ENCODE peak calls at places on chromosomes 1 and 21, in four cellular contexts. T, R, E and G are unnamed samples.

GRCh38 chr1:16498573-16499359 is 15.3 kb downstream of the RNU1-1 start:
- DNase-seq in E (peak; percentile 79), R (peak; percentile 98), T (peak; percentile 95), G (peak; percentile 91)

GRCh38 chr1:153763365-153764225 is 11.6 kb upstream of the SLC27A3 start:
- DNase-seq in T (no peak), R (no peak), E (no peak), G (no peak)

GRCh38 chr1:63693956-63694607 is 79.7 kb upstream of the ROR1 start:
- DNase-seq in E (no peak), R (no peak), T (no peak), G (no peak)

GRCh38 chr1:173502104-173502503 is 25.0 kb downstream of the PRDX6 start:
- DNase-seq in R (no peak), E (peak; percentile 19), T (no peak), G (no peak)

GRCh38 chr21:42818328-42818749 is 61.0 kb downstream of the WDR4 start:
- DNase-seq in T (peak; percentile 69), R (peak; percentile 71), E (peak; percentile 52), G (no peak)

GRCh38 chr1:6260433-6260934 is 414 bp downstream of the GPR153 start:
- DNase-seq in E (no peak), R (peak; percentile 61), T (no peak), G (peak; percentile 42)

GRCh38 chr1:160459056-160459455 is 58.7 kb downstream of the VANGL2 start:
- DNase-seq in E (no peak), T (no peak), R (no peak), G (no peak)

GRCh38 chr1:219085082-219085481 is 88.6 kb upstream of the LYPLAL1 start:
- DNase-seq in E (no peak), R (no peak), T (no peak), G (no peak)

GRCh38 chr1:82542141-82542540 is 741.4 kb downstream of the ADGRL2 start:
- DNase-seq in T (no peak), R (no peak), E (no peak), G (no peak)

GRCh38 chr1:184770176-184770575 is 15.5 kb upstream of the EDEM3 start:
- DNase-seq in T (no peak), R (no peak), E (no peak), G (no peak)

GRCh38 chr1:5748286-5749225 is 243.7 kb downstream of the NPHP4 start:
- DNase-seq in E (no peak), R (no peak), T (no peak), G (no peak)

GRCh38 chr1:117919376-117919775 is 10.0 kb downstream of the GDAP2 start:
- DNase-seq in T (no peak), E (no peak), R (no peak), G (no peak)

GRCh38 chr1:208045410-208046252 is 134.7 kb upstream of the CD34 start:
- DNase-seq in R (no peak), E (no peak), T (no peak), G (no peak)

GRCh38 chr21:42189860-42190491 is 29.0 kb upstream of the ABCG1 start:
- DNase-seq in R (no peak), E (no peak), T (no peak), G (no peak)

GRCh38 chr1:204891860-204892259 is 21.2 kb downstream of the NFASC start:
- DNase-seq in R (no peak), T (no peak), E (no peak), G (no peak)

GRCh38 chr1:238485906-238486219 is 595.1 kb upstream of the ZP4 start:
- DNase-seq in E (no peak), R (no peak), T (peak; percentile 35), G (no peak)

GRCh38 chr1:233240839-233241682 is 54.5 kb downstream of the PCNX2 start:
- DNase-seq in E (peak; percentile 8), T (peak; percentile 38), R (peak; percentile 51), G (peak; percentile 80)

GRCh38 chr1:61095127-61095812 is 12.9 kb downstream of the NFIA start:
- DNase-seq in R (no peak), E (no peak), T (no peak), G (no peak)

GRCh38 chr1:41353744-41354143 is 7.5 kb upstream of the FOXO6 start:
- DNase-seq in E (no peak), R (no peak), T (no peak), G (no peak)

GRCh38 chr1:37989381-37989930 is 366 bp downstream of the SF3A3 start:
- DNase-seq in T (no peak), E (no peak), R (peak; percentile 67), G (no peak)

GRCh38 chr1:156073740-156074139 is 8.5 kb downstream of the MEX3A start:
- DNase-seq in T (peak; percentile 80), E (no peak), R (no peak), G (no peak)

GRCh38 chr1:172380441-172381244 is 39.8 kb upstream of the C1orf105 start:
- DNase-seq in R (no peak), E (no peak), T (no peak), G (no peak)

GRCh38 chr1:56461158-56462127 is 117.9 kb downstream of the PLPP3 start:
- DNase-seq in R (peak; percentile 16), T (peak; percentile 16), E (peak; percentile 95), G (peak; percentile 45)

GRCh38 chr21:34513109-34513675 is 1.2 kb upstream of the KCNE1 start:
- DNase-seq in T (no peak), R (no peak), E (no peak), G (no peak)

GRCh38 chr1:233025156-233025555 is 74.7 kb downstream of the NTPCR start:
- DNase-seq in R (peak; percentile 39), E (peak; percentile 18), T (peak; percentile 71), G (peak; percentile 55)

GRCh38 chr21:43749686-43750262 is 26.3 kb downstream of the CSTB start:
- DNase-seq in T (no peak), R (no peak), E (no peak), G (no peak)

GRCh38 chr1:220900842-220901241 is 21.6 kb downstream of the HLX start:
- DNase-seq in E (no peak), T (no peak), R (no peak), G (no peak)

GRCh38 chr1:77282187-77282865 is 507 bp downstream of the AK5 start:
- DNase-seq in R (no peak), E (no peak), T (peak; percentile 45), G (peak; percentile 57)

GRCh38 chr1:76176020-76176419 is 101.5 kb downstream of the ST6GALNAC3 start:
- DNase-seq in T (no peak), R (no peak), E (no peak), G (no peak)
- TF ChIP-seq ELF4 in T (no peak), R (no peak), E (no peak), G (no peak)

DNA sequence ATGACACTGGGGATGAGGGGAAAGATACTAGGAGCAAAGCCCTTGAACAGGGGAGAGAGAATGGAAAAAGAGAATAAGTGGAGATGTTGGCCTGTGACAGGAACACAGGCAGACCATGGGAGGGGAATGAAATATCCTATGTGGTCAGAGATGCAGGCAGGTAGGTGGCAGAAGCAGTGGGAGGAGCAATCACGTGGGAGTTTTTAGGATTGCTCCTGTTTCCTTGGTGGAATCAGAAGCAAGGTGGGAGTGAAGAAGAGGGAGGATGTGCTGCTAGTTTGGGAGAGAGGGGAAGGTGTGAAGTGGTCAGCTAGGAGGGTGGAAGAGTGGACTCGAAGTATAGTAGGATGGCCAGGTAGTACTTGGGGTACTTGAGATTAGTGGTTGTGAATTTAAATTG is 46.4 kb upstream of the CDC42BPA start:
- DNase-seq in T (no peak), E (no peak), R (no peak), G (no peak)
- TF ChIP-seq ELF4 in T (no peak), E (no peak), R (no peak), G (no peak)

DNA sequence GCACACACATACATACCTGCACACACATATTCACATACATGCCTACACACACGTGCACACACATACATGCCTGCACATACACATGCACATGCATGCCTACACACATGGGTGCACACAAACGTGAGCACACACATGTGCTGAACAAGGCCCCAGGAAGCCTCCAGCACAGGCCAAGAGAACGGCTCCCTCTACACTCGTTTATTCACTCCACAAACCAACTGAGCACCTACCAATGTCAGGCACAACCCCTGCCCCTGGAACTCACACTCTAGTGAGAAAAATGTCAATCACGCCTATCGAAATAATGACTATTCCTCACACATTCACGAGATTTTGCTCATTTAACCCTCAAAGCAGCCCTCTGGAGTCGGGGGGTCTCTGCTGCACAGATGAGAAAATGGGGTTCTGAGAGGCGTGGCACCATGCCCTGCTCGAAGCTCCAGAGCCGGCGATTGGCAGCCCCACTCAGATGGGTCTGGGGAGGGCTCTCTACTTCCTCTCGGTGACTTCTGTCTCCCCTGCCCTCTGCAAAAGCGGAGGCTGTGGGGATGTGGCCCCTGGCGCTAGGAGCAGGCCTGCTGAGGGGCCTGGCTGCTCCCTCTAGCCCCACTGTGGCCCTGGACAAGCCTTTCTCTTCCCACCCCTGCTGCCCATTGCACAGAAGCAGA is 90.2 kb upstream of the RUNX3 start:
- DNase-seq in T (no peak), R (no peak), E (no peak), G (no peak)
- TF ChIP-seq ELF4 in T (no peak), R (no peak), E (no peak), G (no peak)

GRCh38 chr1:229753764-229754553 is 127.9 kb downstream of the URB2 start:
- DNase-seq in R (peak; percentile 95), T (no peak), E (no peak), G (no peak)
- TF ChIP-seq ELF4 in R (no peak), T (no peak), E (no peak), G (no peak)

GRCh38 chr1:162171078-162171477 is 101.6 kb downstream of the NOS1AP start:
- DNase-seq in T (no peak), R (no peak), E (no peak), G (no peak)

GRCh38 chr1:162165528-162165927 is 96.0 kb downstream of the NOS1AP start:
- DNase-seq in T (no peak), E (no peak), R (no peak), G (no peak)

GRCh38 chr1:162168935-162169545 is 99.5 kb downstream of the NOS1AP start:
- DNase-seq in E (no peak), T (no peak), R (no peak), G (no peak)

GRCh38 chr1:162168261-162168660 is 98.8 kb downstream of the NOS1AP start:
- DNase-seq in E (no peak), R (no peak), T (no peak), G (no peak)

GRCh38 chr1:162166934-162167615 is 97.6 kb downstream of the NOS1AP start:
- DNase-seq in T (no peak), E (no peak), R (no peak), G (no peak)
- TF ChIP-seq ELF4 in T (no peak), E (no peak), R (no peak), G (no peak)

GRCh38 chr21:39525601-39526000 is 73.8 kb downstream of the SH3BGR start:
- DNase-seq in E (no peak), T (no peak), R (no peak), G (no peak)

GRCh38 chr21:39529026-39529425 is 77.3 kb downstream of the SH3BGR start:
- DNase-seq in E (no peak), T (no peak), R (no peak), G (no peak)

GRCh38 chr21:39527664-39528381 is 76.1 kb downstream of the SH3BGR start:
- DNase-seq in T (no peak), E (peak; percentile 67), R (no peak), G (no peak)

GRCh38 chr21:39525129-39525528 is 73.4 kb downstream of the SH3BGR start:
- DNase-seq in T (no peak), E (no peak), R (no peak), G (no peak)

GRCh38 chr21:39527067-39527595 is 75.4 kb downstream of the SH3BGR start:
- DNase-seq in T (no peak), E (no peak), R (no peak), G (no peak)
- TF ChIP-seq ELF4 in T (no peak), E (no peak), R (no peak), G (no peak)